ENCODE peak calls at places on chromosomes 16 and 17, in six cellular contexts. F, H, N, X, R and Q are unnamed samples.

GRCh38 chr16:29926675-29927522 is 873 bp upstream of the KCTD13 start:
- DNase-seq in F (no peak), H (peak), N (peak), X (no peak), R (peak), Q (no peak)

GRCh38 chr17:497587-498034 is 145.0 kb upstream of the RPH3AL start:
- DNase-seq in F (no peak), H (no peak), N (no peak), X (no peak), R (no peak), Q (no peak)

GRCh38 chr16:63324306-63324705 is 1288.1 kb upstream of the CDH8 start:
- DNase-seq in F (no peak), H (no peak), N (no peak), X (no peak), R (no peak), Q (no peak)

GRCh38 chr17:63497708-63498483 is 21.0 kb downstream of the ACE start:
- DNase-seq in F (no peak), H (peak), N (no peak), X (no peak), R (no peak), Q (no peak)

GRCh38 chr17:63426917-63427308 is 19.2 kb downstream of the CYB561 start:
- DNase-seq in F (no peak), H (no peak), N (no peak), X (no peak), R (no peak), Q (no peak)

GRCh38 chr17:66982011-66982508 is 17.6 kb downstream of the CACNG4 start:
- DNase-seq in F (no peak), H (no peak), N (no peak), X (no peak), R (no peak), Q (no peak)

GRCh38 chr16:68504066-68504465 is 35.0 kb upstream of the ZFP90 start:
- DNase-seq in F (no peak), H (no peak), N (no peak), X (no peak), R (no peak), Q (no peak)

GRCh38 chr16:67375161-67375560 is 18.1 kb downstream of the TPPP3 start:
- DNase-seq in F (no peak), H (no peak), N (no peak), X (no peak), R (no peak), Q (no peak)

GRCh38 chr16:86288716-86289294 is 221.5 kb upstream of the FOXF1 start:
- DNase-seq in F (no peak), H (no peak), N (no peak), X (no peak), R (no peak), Q (no peak)

GRCh38 chr16:9797306-9797705 is 384.9 kb downstream of the GRIN2A start:
- DNase-seq in F (no peak), H (no peak), N (no peak), X (no peak), R (no peak), Q (no peak)

GRCh38 chr16:56226187-56226586 is 34.9 kb downstream of the GNAO1 start:
- DNase-seq in F (no peak), H (no peak), N (no peak), X (no peak), R (no peak), Q (no peak)

GRCh38 chr16:85220125-85220839 is 108.0 kb upstream of the CIBAR2 start:
- DNase-seq in F (peak), H (peak), N (peak), X (no peak), R (peak), Q (no peak)

GRCh38 chr16:79372504-79373184 is 227.9 kb downstream of the MAF start:
- DNase-seq in F (peak), H (no peak), N (no peak), X (no peak), R (no peak), Q (no peak)

GRCh38 chr17:82128287-82128686 is 30.3 kb upstream of the FASN start:
- DNase-seq in F (no peak), H (no peak), N (no peak), X (no peak), R (no peak), Q (no peak)

GRCh38 chr17:39926588-39927100 is 757 bp downstream of the ORMDL3 start:
- DNase-seq in F (peak), H (peak), N (peak), X (peak), R (no peak), Q (no peak)

GRCh38 chr17:67490471-67490870 is 113.4 kb downstream of the PITPNC1 start:
- DNase-seq in F (no peak), H (no peak), N (no peak), X (no peak), R (no peak), Q (no peak)

GRCh38 chr17:29292992-29293889 is 707 bp downstream of the NUFIP2 start:
- DNase-seq in F (peak), H (peak), N (peak), X (peak), R (peak), Q (no peak)

GRCh38 chr16:22813946-22814325 is at the start of gene HS3ST2:
- DNase-seq in F (no peak), H (no peak), N (peak), X (no peak), R (peak), Q (no peak)

GRCh38 chr17:1087381-1088241 is 90.7 kb downstream of the TIMM22 start:
- DNase-seq in F (peak), H (peak), N (peak), X (peak), R (peak), Q (peak)

GRCh38 chr16:13956635-13957196 is 36.8 kb downstream of the ERCC4 start:
- DNase-seq in F (no peak), H (no peak), N (no peak), X (no peak), R (no peak), Q (no peak)

GRCh38 chr17:82830249-82830661 is 9.6 kb downstream of the ZNF750 start:
- DNase-seq in F (no peak), H (no peak), N (peak), X (no peak), R (no peak), Q (no peak)

GRCh38 chr16:64308721-64309120 is 813.1 kb downstream of the CDH11 start:
- DNase-seq in F (no peak), H (no peak), N (no peak), X (no peak), R (no peak), Q (no peak)

GRCh38 chr16:71807905-71808592 is 585 bp downstream of the AP1G1 start:
- DNase-seq in F (no peak), H (peak), N (peak), X (no peak), R (peak), Q (no peak)

GRCh38 chr17:45719335-45720071 is 64.6 kb upstream of the CRHR1 start:
- DNase-seq in F (no peak), H (peak), N (peak), X (peak), R (no peak), Q (no peak)

GRCh38 chr17:45019177-45019711 is 32.2 kb downstream of the DCAKD start:
- DNase-seq in F (no peak), H (peak), N (peak), X (peak), R (peak), Q (no peak)

GRCh38 chr17:67833946-67834631 is 8.8 kb downstream of the BPTF start:
- DNase-seq in F (no peak), H (no peak), N (no peak), X (no peak), R (no peak), Q (no peak)

GRCh38 chr17:21512307-21513011 is 136.3 kb downstream of the KCNJ12 start:
- DNase-seq in F (no peak), H (no peak), N (no peak), X (no peak), R (no peak), Q (no peak)

GRCh38 chr16:85211247-85211910 is 99.1 kb upstream of the CIBAR2 start:
- DNase-seq in F (no peak), H (no peak), N (peak), X (no peak), R (no peak), Q (no peak)

GRCh38 chr17:12659500-12659899 is 6.2 kb upstream of the MYOCD start:
- DNase-seq in F (no peak), H (no peak), N (peak), X (no peak), R (no peak), Q (no peak)